ENCODE peak calls at places on chromosome 10, in eight cellular contexts. One of them, this sample, is unnamed.

GRCh38 chr10:127911218-127911866 is 4.4 kb downstream of the PTPRE start:
- DNase-seq in stimulated activated CD4-positive, alpha-beta T cell treated with anti-CD3 and anti-CD28 coated beads, Interleukin-1b, Interleukin-23, amount 100 ng/mL, for 48 hours: no peak
- DNase-seq in IMR-90: no peak
- DNase-seq in OCI-LY7: no peak
- DNase-seq in ACHN: peak
- DNase-seq in CD8-positive, alpha-beta memory T cell: no peak
- DNase-seq in CD8-positive, alpha-beta T cell: no peak
- DNase-seq in brain pericyte: no peak
- DNase-seq in this sample: no peak

GRCh38 chr10:44786451-44786850 is 124.7 kb upstream of the TMEM72 start:
- DNase-seq in stimulated activated CD4-positive, alpha-beta T cell treated with anti-CD3 and anti-CD28 coated beads, Interleukin-1b, Interleukin-23, amount 100 ng/mL, for 48 hours: no peak
- DNase-seq in IMR-90: peak
- DNase-seq in OCI-LY7: no peak
- DNase-seq in ACHN: no peak
- DNase-seq in CD8-positive, alpha-beta memory T cell: no peak
- DNase-seq in CD8-positive, alpha-beta T cell: no peak
- DNase-seq in brain pericyte: no peak
- DNase-seq in this sample: no peak

GRCh38 chr10:130817674-130818073 is 493.8 kb downstream of the TCERG1L start:
- DNase-seq in stimulated activated CD4-positive, alpha-beta T cell treated with anti-CD3 and anti-CD28 coated beads, Interleukin-1b, Interleukin-23, amount 100 ng/mL, for 48 hours: no peak
- DNase-seq in IMR-90: no peak
- DNase-seq in OCI-LY7: no peak
- DNase-seq in ACHN: no peak
- DNase-seq in CD8-positive, alpha-beta memory T cell: no peak
- DNase-seq in CD8-positive, alpha-beta T cell: no peak
- DNase-seq in brain pericyte: no peak
- DNase-seq in this sample: no peak

GRCh38 chr10:97089209-97089865 is 96.4 kb downstream of the SLIT1 start:
- DNase-seq in stimulated activated CD4-positive, alpha-beta T cell treated with anti-CD3 and anti-CD28 coated beads, Interleukin-1b, Interleukin-23, amount 100 ng/mL, for 48 hours: no peak
- DNase-seq in IMR-90: no peak
- DNase-seq in OCI-LY7: no peak
- DNase-seq in ACHN: no peak
- DNase-seq in CD8-positive, alpha-beta memory T cell: no peak
- DNase-seq in CD8-positive, alpha-beta T cell: no peak
- DNase-seq in brain pericyte: no peak
- DNase-seq in this sample: peak

GRCh38 chr10:124736491-124737136 is 7.6 kb downstream of the FAM53B start:
- DNase-seq in stimulated activated CD4-positive, alpha-beta T cell treated with anti-CD3 and anti-CD28 coated beads, Interleukin-1b, Interleukin-23, amount 100 ng/mL, for 48 hours: no peak
- DNase-seq in IMR-90: peak
- DNase-seq in OCI-LY7: no peak
- DNase-seq in ACHN: peak
- DNase-seq in CD8-positive, alpha-beta memory T cell: no peak
- DNase-seq in CD8-positive, alpha-beta T cell: peak
- DNase-seq in brain pericyte: no peak
- DNase-seq in this sample: no peak

GRCh38 chr10:37765216-37765615 is 92.2 kb downstream of the ZNF248 start:
- DNase-seq in stimulated activated CD4-positive, alpha-beta T cell treated with anti-CD3 and anti-CD28 coated beads, Interleukin-1b, Interleukin-23, amount 100 ng/mL, for 48 hours: no peak
- DNase-seq in IMR-90: no peak
- DNase-seq in OCI-LY7: no peak
- DNase-seq in ACHN: no peak
- DNase-seq in CD8-positive, alpha-beta memory T cell: no peak
- DNase-seq in CD8-positive, alpha-beta T cell: no peak
- DNase-seq in brain pericyte: no peak
- DNase-seq in this sample: no peak

GRCh38 chr10:128009357-128009756 is 102.5 kb downstream of the PTPRE start:
- DNase-seq in stimulated activated CD4-positive, alpha-beta T cell treated with anti-CD3 and anti-CD28 coated beads, Interleukin-1b, Interleukin-23, amount 100 ng/mL, for 48 hours: no peak
- DNase-seq in IMR-90: no peak
- DNase-seq in OCI-LY7: no peak
- DNase-seq in ACHN: no peak
- DNase-seq in CD8-positive, alpha-beta memory T cell: no peak
- DNase-seq in CD8-positive, alpha-beta T cell: no peak
- DNase-seq in brain pericyte: no peak
- DNase-seq in this sample: no peak

GRCh38 chr10:57692255-57692980 is 575.3 kb downstream of the IPMK start:
- DNase-seq in stimulated activated CD4-positive, alpha-beta T cell treated with anti-CD3 and anti-CD28 coated beads, Interleukin-1b, Interleukin-23, amount 100 ng/mL, for 48 hours: no peak
- DNase-seq in IMR-90: peak
- DNase-seq in OCI-LY7: no peak
- DNase-seq in ACHN: peak
- DNase-seq in CD8-positive, alpha-beta memory T cell: no peak
- DNase-seq in CD8-positive, alpha-beta T cell: no peak
- DNase-seq in brain pericyte: no peak
- DNase-seq in this sample: no peak

GRCh38 chr10:178723-179122 is 43.5 kb downstream of the ZMYND11 start:
- DNase-seq in stimulated activated CD4-positive, alpha-beta T cell treated with anti-CD3 and anti-CD28 coated beads, Interleukin-1b, Interleukin-23, amount 100 ng/mL, for 48 hours: no peak
- DNase-seq in IMR-90: peak
- DNase-seq in OCI-LY7: no peak
- DNase-seq in ACHN: no peak
- DNase-seq in CD8-positive, alpha-beta memory T cell: no peak
- DNase-seq in CD8-positive, alpha-beta T cell: no peak
- DNase-seq in brain pericyte: no peak
- DNase-seq in this sample: no peak

GRCh38 chr10:13049774-13050420 is 48.4 kb upstream of the CCDC3 start:
- DNase-seq in stimulated activated CD4-positive, alpha-beta T cell treated with anti-CD3 and anti-CD28 coated beads, Interleukin-1b, Interleukin-23, amount 100 ng/mL, for 48 hours: no peak
- DNase-seq in IMR-90: no peak
- DNase-seq in OCI-LY7: no peak
- DNase-seq in ACHN: no peak
- DNase-seq in CD8-positive, alpha-beta memory T cell: no peak
- DNase-seq in CD8-positive, alpha-beta T cell: no peak
- DNase-seq in brain pericyte: no peak
- DNase-seq in this sample: no peak

GRCh38 chr10:48940372-48940771 is 732 bp upstream of the LRRC18 start:
- DNase-seq in stimulated activated CD4-positive, alpha-beta T cell treated with anti-CD3 and anti-CD28 coated beads, Interleukin-1b, Interleukin-23, amount 100 ng/mL, for 48 hours: no peak
- DNase-seq in IMR-90: no peak
- DNase-seq in OCI-LY7: no peak
- DNase-seq in ACHN: no peak
- DNase-seq in CD8-positive, alpha-beta memory T cell: no peak
- DNase-seq in CD8-positive, alpha-beta T cell: peak
- DNase-seq in brain pericyte: no peak
- DNase-seq in this sample: no peak

GRCh38 chr10:76299501-76299900 is 868.1 kb downstream of the LRMDA start:
- DNase-seq in stimulated activated CD4-positive, alpha-beta T cell treated with anti-CD3 and anti-CD28 coated beads, Interleukin-1b, Interleukin-23, amount 100 ng/mL, for 48 hours: no peak
- DNase-seq in IMR-90: no peak
- DNase-seq in OCI-LY7: no peak
- DNase-seq in ACHN: no peak
- DNase-seq in CD8-positive, alpha-beta memory T cell: no peak
- DNase-seq in CD8-positive, alpha-beta T cell: no peak
- DNase-seq in brain pericyte: no peak
- DNase-seq in this sample: no peak

GRCh38 chr10:87092861-87093460 is 1.7 kb downstream of the GLUD1 start:
- DNase-seq in stimulated activated CD4-positive, alpha-beta T cell treated with anti-CD3 and anti-CD28 coated beads, Interleukin-1b, Interleukin-23, amount 100 ng/mL, for 48 hours: peak
- DNase-seq in IMR-90: peak
- DNase-seq in OCI-LY7: peak
- DNase-seq in ACHN: peak
- DNase-seq in CD8-positive, alpha-beta memory T cell: peak
- DNase-seq in CD8-positive, alpha-beta T cell: no peak
- DNase-seq in brain pericyte: no peak
- DNase-seq in this sample: peak

GRCh38 chr10:125152646-125153368 is 7.6 kb downstream of the CTBP2 start:
- DNase-seq in stimulated activated CD4-positive, alpha-beta T cell treated with anti-CD3 and anti-CD28 coated beads, Interleukin-1b, Interleukin-23, amount 100 ng/mL, for 48 hours: no peak
- DNase-seq in IMR-90: no peak
- DNase-seq in OCI-LY7: no peak
- DNase-seq in ACHN: no peak
- DNase-seq in CD8-positive, alpha-beta memory T cell: no peak
- DNase-seq in CD8-positive, alpha-beta T cell: no peak
- DNase-seq in brain pericyte: peak
- DNase-seq in this sample: no peak

GRCh38 chr10:114768394-114768786 is 53.2 kb upstream of the FHIP2A start:
- DNase-seq in stimulated activated CD4-positive, alpha-beta T cell treated with anti-CD3 and anti-CD28 coated beads, Interleukin-1b, Interleukin-23, amount 100 ng/mL, for 48 hours: no peak
- DNase-seq in IMR-90: no peak
- DNase-seq in OCI-LY7: no peak
- DNase-seq in ACHN: peak
- DNase-seq in CD8-positive, alpha-beta memory T cell: no peak
- DNase-seq in CD8-positive, alpha-beta T cell: no peak
- DNase-seq in brain pericyte: no peak
- DNase-seq in this sample: no peak

GRCh38 chr10:5234106-5234877 is 37.7 kb downstream of the AKR1C4 start:
- DNase-seq in stimulated activated CD4-positive, alpha-beta T cell treated with anti-CD3 and anti-CD28 coated beads, Interleukin-1b, Interleukin-23, amount 100 ng/mL, for 48 hours: no peak
- DNase-seq in IMR-90: peak
- DNase-seq in OCI-LY7: no peak
- DNase-seq in ACHN: no peak
- DNase-seq in CD8-positive, alpha-beta memory T cell: no peak
- DNase-seq in CD8-positive, alpha-beta T cell: no peak
- DNase-seq in brain pericyte: no peak
- DNase-seq in this sample: peak

GRCh38 chr10:35961501-35961900 is 319.4 kb upstream of the FZD8 start:
- DNase-seq in stimulated activated CD4-positive, alpha-beta T cell treated with anti-CD3 and anti-CD28 coated beads, Interleukin-1b, Interleukin-23, amount 100 ng/mL, for 48 hours: no peak
- DNase-seq in IMR-90: peak
- DNase-seq in OCI-LY7: no peak
- DNase-seq in ACHN: no peak
- DNase-seq in CD8-positive, alpha-beta memory T cell: no peak
- DNase-seq in CD8-positive, alpha-beta T cell: no peak
- DNase-seq in brain pericyte: no peak
- DNase-seq in this sample: no peak

GRCh38 chr10:125023269-125023668 is 81.3 kb downstream of the ZRANB1 start:
- DNase-seq in stimulated activated CD4-positive, alpha-beta T cell treated with anti-CD3 and anti-CD28 coated beads, Interleukin-1b, Interleukin-23, amount 100 ng/mL, for 48 hours: no peak
- DNase-seq in IMR-90: no peak
- DNase-seq in OCI-LY7: no peak
- DNase-seq in ACHN: no peak
- DNase-seq in CD8-positive, alpha-beta memory T cell: no peak
- DNase-seq in CD8-positive, alpha-beta T cell: no peak
- DNase-seq in brain pericyte: no peak
- DNase-seq in this sample: no peak

GRCh38 chr10:103888113-103888841 is 29.7 kb downstream of the STN1 start:
- DNase-seq in stimulated activated CD4-positive, alpha-beta T cell treated with anti-CD3 and anti-CD28 coated beads, Interleukin-1b, Interleukin-23, amount 100 ng/mL, for 48 hours: peak
- DNase-seq in IMR-90: peak
- DNase-seq in OCI-LY7: peak
- DNase-seq in ACHN: peak
- DNase-seq in CD8-positive, alpha-beta memory T cell: peak
- DNase-seq in CD8-positive, alpha-beta T cell: no peak
- DNase-seq in brain pericyte: peak
- DNase-seq in this sample: peak

GRCh38 chr10:1824928-1825327 is 87.6 kb upstream of the ADARB2 start:
- DNase-seq in stimulated activated CD4-positive, alpha-beta T cell treated with anti-CD3 and anti-CD28 coated beads, Interleukin-1b, Interleukin-23, amount 100 ng/mL, for 48 hours: no peak
- DNase-seq in IMR-90: no peak
- DNase-seq in OCI-LY7: peak
- DNase-seq in ACHN: no peak
- DNase-seq in CD8-positive, alpha-beta memory T cell: no peak
- DNase-seq in CD8-positive, alpha-beta T cell: no peak
- DNase-seq in brain pericyte: no peak
- DNase-seq in this sample: peak

GRCh38 chr10:4902571-4903011 is 60.6 kb upstream of the AKR1C1 start:
- DNase-seq in stimulated activated CD4-positive, alpha-beta T cell treated with anti-CD3 and anti-CD28 coated beads, Interleukin-1b, Interleukin-23, amount 100 ng/mL, for 48 hours: peak
- DNase-seq in IMR-90: no peak
- DNase-seq in OCI-LY7: no peak
- DNase-seq in ACHN: no peak
- DNase-seq in CD8-positive, alpha-beta memory T cell: no peak
- DNase-seq in CD8-positive, alpha-beta T cell: no peak
- DNase-seq in brain pericyte: no peak
- DNase-seq in this sample: no peak

GRCh38 chr10:16941865-16942264 is 124.6 kb upstream of the RSU1 start:
- DNase-seq in stimulated activated CD4-positive, alpha-beta T cell treated with anti-CD3 and anti-CD28 coated beads, Interleukin-1b, Interleukin-23, amount 100 ng/mL, for 48 hours: no peak
- DNase-seq in IMR-90: no peak
- DNase-seq in OCI-LY7: no peak
- DNase-seq in ACHN: no peak
- DNase-seq in CD8-positive, alpha-beta memory T cell: no peak
- DNase-seq in CD8-positive, alpha-beta T cell: no peak
- DNase-seq in brain pericyte: no peak
- DNase-seq in this sample: no peak

GRCh38 chr10:132938472-132939329 is 3.7 kb downstream of the CFAP46 start:
- DNase-seq in stimulated activated CD4-positive, alpha-beta T cell treated with anti-CD3 and anti-CD28 coated beads, Interleukin-1b, Interleukin-23, amount 100 ng/mL, for 48 hours: no peak
- DNase-seq in IMR-90: no peak
- DNase-seq in OCI-LY7: peak
- DNase-seq in ACHN: peak
- DNase-seq in CD8-positive, alpha-beta memory T cell: no peak
- DNase-seq in CD8-positive, alpha-beta T cell: no peak
- DNase-seq in brain pericyte: no peak
- DNase-seq in this sample: no peak

GRCh38 chr10:73907841-73908517 is 3.0 kb upstream of the PLAU start:
- DNase-seq in stimulated activated CD4-positive, alpha-beta T cell treated with anti-CD3 and anti-CD28 coated beads, Interleukin-1b, Interleukin-23, amount 100 ng/mL, for 48 hours: no peak
- DNase-seq in IMR-90: peak
- DNase-seq in OCI-LY7: no peak
- DNase-seq in ACHN: no peak
- DNase-seq in CD8-positive, alpha-beta memory T cell: no peak
- DNase-seq in CD8-positive, alpha-beta T cell: no peak
- DNase-seq in brain pericyte: no peak
- DNase-seq in this sample: peak

GRCh38 chr10:88033793-88034192 is 170.4 kb downstream of the PTEN start:
- DNase-seq in stimulated activated CD4-positive, alpha-beta T cell treated with anti-CD3 and anti-CD28 coated beads, Interleukin-1b, Interleukin-23, amount 100 ng/mL, for 48 hours: no peak
- DNase-seq in IMR-90: no peak
- DNase-seq in OCI-LY7: no peak
- DNase-seq in ACHN: no peak
- DNase-seq in CD8-positive, alpha-beta memory T cell: no peak
- DNase-seq in CD8-positive, alpha-beta T cell: no peak
- DNase-seq in brain pericyte: no peak
- DNase-seq in this sample: no peak

GRCh38 chr10:116143673-116144072 is 129.3 kb downstream of the GFRA1 start:
- DNase-seq in stimulated activated CD4-positive, alpha-beta T cell treated with anti-CD3 and anti-CD28 coated beads, Interleukin-1b, Interleukin-23, amount 100 ng/mL, for 48 hours: no peak
- DNase-seq in IMR-90: no peak
- DNase-seq in OCI-LY7: no peak
- DNase-seq in ACHN: no peak
- DNase-seq in CD8-positive, alpha-beta memory T cell: no peak
- DNase-seq in CD8-positive, alpha-beta T cell: no peak
- DNase-seq in brain pericyte: no peak
- DNase-seq in this sample: no peak

GRCh38 chr10:100377830-100378229 is 30.8 kb downstream of the SCD start:
- DNase-seq in stimulated activated CD4-positive, alpha-beta T cell treated with anti-CD3 and anti-CD28 coated beads, Interleukin-1b, Interleukin-23, amount 100 ng/mL, for 48 hours: no peak
- DNase-seq in IMR-90: no peak
- DNase-seq in OCI-LY7: peak
- DNase-seq in ACHN: no peak
- DNase-seq in CD8-positive, alpha-beta memory T cell: no peak
- DNase-seq in CD8-positive, alpha-beta T cell: no peak
- DNase-seq in brain pericyte: no peak
- DNase-seq in this sample: peak

GRCh38 chr10:79446451-79447020 is 1.1 kb upstream of the ZCCHC24 start:
- DNase-seq in stimulated activated CD4-positive, alpha-beta T cell treated with anti-CD3 and anti-CD28 coated beads, Interleukin-1b, Interleukin-23, amount 100 ng/mL, for 48 hours: no peak
- DNase-seq in IMR-90: no peak
- DNase-seq in OCI-LY7: no peak
- DNase-seq in ACHN: no peak
- DNase-seq in CD8-positive, alpha-beta memory T cell: peak
- DNase-seq in CD8-positive, alpha-beta T cell: peak
- DNase-seq in brain pericyte: no peak
- DNase-seq in this sample: no peak

GRCh38 chr10:132064082-132064755 is 1.5 kb upstream of the JAKMIP3 start:
- DNase-seq in stimulated activated CD4-positive, alpha-beta T cell treated with anti-CD3 and anti-CD28 coated beads, Interleukin-1b, Interleukin-23, amount 100 ng/mL, for 48 hours: no peak
- DNase-seq in IMR-90: no peak
- DNase-seq in OCI-LY7: no peak
- DNase-seq in ACHN: no peak
- DNase-seq in CD8-positive, alpha-beta memory T cell: no peak
- DNase-seq in CD8-positive, alpha-beta T cell: peak
- DNase-seq in brain pericyte: no peak
- DNase-seq in this sample: no peak